ENCODE peak calls at places on chromosome 18, in eight cellular contexts. O, F, N, C, B, L, X and W are unnamed samples.
A peak's percentile ranks its signal among the peaks of the same experiment; 100 is the strongest.

GRCh38 chr18:75678662-75679061 is 251.2 kb upstream of the SMIM21 start:
- DNase-seq in O (no peak), F (no peak), N (no peak), C (no peak), B (no peak), L (no peak), X (no peak), W (no peak)

GRCh38 chr18:54052732-54053131 is 171.7 kb downstream of the MBD2 start:
- DNase-seq in O (no peak), F (no peak), N (no peak), C (no peak), B (no peak), L (no peak), X (no peak), W (no peak)

GRCh38 chr18:64639536-64639935 is 490.6 kb upstream of the LINC00305 start:
- DNase-seq in O (no peak), F (no peak), N (no peak), C (no peak), B (no peak), L (no peak), X (no peak), W (no peak)

GRCh38 chr18:35458677-35459441 is 38.9 kb downstream of the INO80C start:
- DNase-seq in O (peak; percentile 34), F (peak; percentile 89), N (peak; percentile 86), C (peak; percentile 43), B (peak; percentile 98), L (peak; percentile 20), X (peak; percentile 25), W (no peak)

GRCh38 chr18:48832961-48833700 is 117.6 kb downstream of the SMAD7 start:
- DNase-seq in O (peak; percentile 84), F (no peak), N (no peak), C (peak; percentile 19), B (no peak), L (no peak), X (no peak), W (peak; percentile 69)

GRCh38 chr18:37520508-37520907 is 45.1 kb downstream of the CELF4 start:
- DNase-seq in O (no peak), F (no peak), N (no peak), C (no peak), B (no peak), L (no peak), X (no peak), W (no peak)

GRCh38 chr18:8747440-8747937 is 42.1 kb downstream of the MTCL1 start:
- DNase-seq in O (no peak), F (no peak), N (no peak), C (no peak), B (peak; percentile 74), L (no peak), X (no peak), W (no peak)

GRCh38 chr18:37230762-37231161 is 334.8 kb downstream of the CELF4 start:
- DNase-seq in O (no peak), F (no peak), N (no peak), C (no peak), B (no peak), L (no peak), X (no peak), W (no peak)

GRCh38 chr18:39622431-39622830 is 2056.8 kb upstream of the CELF4 start:
- DNase-seq in O (no peak), F (no peak), N (no peak), C (no peak), B (no peak), L (no peak), X (no peak), W (no peak)

GRCh38 chr18:70220628-70221027 is 15.1 kb upstream of the RTTN start:
- DNase-seq in O (no peak), F (no peak), N (no peak), C (no peak), B (no peak), L (no peak), X (no peak), W (no peak)

GRCh38 chr18:46070683-46071614 is 1.1 kb downstream of the PSTPIP2 start:
- DNase-seq in O (no peak), F (no peak), N (no peak), C (no peak), B (no peak), L (no peak), X (no peak), W (peak; percentile 58)

GRCh38 chr18:31657823-31658669 is 26.3 kb downstream of the B4GALT6 start:
- DNase-seq in O (no peak), F (no peak), N (no peak), C (no peak), B (no peak), L (peak; percentile 95), X (no peak), W (peak; percentile 76)

GRCh38 chr18:21826196-21826595 is 85.6 kb downstream of the MIB1 start:
- DNase-seq in O (no peak), F (no peak), N (no peak), C (no peak), B (peak; percentile 71), L (no peak), X (no peak), W (no peak)

GRCh38 chr18:13500227-13500865 is 226.0 kb downstream of the FAM210A start:
- DNase-seq in O (no peak), F (no peak), N (peak; percentile 8), C (no peak), B (peak; percentile 83), L (no peak), X (peak; percentile 59), W (no peak)

GRCh38 chr18:76909418-76909817 is 87.1 kb downstream of the ZNF236 start:
- DNase-seq in O (no peak), F (no peak), N (no peak), C (no peak), B (no peak), L (no peak), X (no peak), W (no peak)

GRCh38 chr18:2657788-2658458 is 2.4 kb downstream of the SMCHD1 start:
- DNase-seq in O (peak; percentile 45), F (no peak), N (peak; percentile 56), C (no peak), B (peak; percentile 87), L (no peak), X (no peak), W (peak; percentile 79)

GRCh38 chr18:51235011-51235789 is 37.7 kb upstream of the MEX3C start:
- DNase-seq in O (no peak), F (no peak), N (no peak), C (peak; percentile 55), B (no peak), L (no peak), X (no peak), W (peak; percentile 89)

GRCh38 chr18:45777393-45777792 is 48.1 kb upstream of the SIGLEC15 start:
- DNase-seq in O (no peak), F (no peak), N (no peak), C (no peak), B (no peak), L (no peak), X (no peak), W (no peak)

GRCh38 chr18:48395646-48396045 is 13.5 kb downstream of the ZBTB7C start:
- DNase-seq in O (no peak), F (no peak), N (no peak), C (no peak), B (no peak), L (no peak), X (no peak), W (no peak)

GRCh38 chr18:65409266-65409665 is 341.5 kb upstream of the CDH7 start:
- DNase-seq in O (no peak), F (no peak), N (no peak), C (no peak), B (no peak), L (no peak), X (no peak), W (no peak)

GRCh38 chr18:10067670-10068659 is 154.1 kb downstream of the VAPA start:
- DNase-seq in O (no peak), F (no peak), N (no peak), C (no peak), B (no peak), L (no peak), X (no peak), W (no peak)

GRCh38 chr18:75023473-75023872 is 185.5 kb downstream of the PTGR3 start:
- DNase-seq in O (no peak), F (no peak), N (no peak), C (no peak), B (no peak), L (no peak), X (no peak), W (no peak)

GRCh38 chr18:26863122-26863879 is 2.2 kb downstream of the AQP4 start:
- DNase-seq in O (no peak), F (no peak), N (no peak), C (peak; percentile 15), B (no peak), L (no peak), X (no peak), W (no peak)
- H3K4me3 ChIP-seq in O (peak overlapping the region; percentile 8), F (no peak overlapping the region), N (peak overlapping the region; percentile 50), C (peak overlapping the region; percentile 55), B (no peak overlapping the region), L (no peak overlapping the region), X (peak overlapping the region; percentile 26), W (no peak overlapping the region)

DNA sequence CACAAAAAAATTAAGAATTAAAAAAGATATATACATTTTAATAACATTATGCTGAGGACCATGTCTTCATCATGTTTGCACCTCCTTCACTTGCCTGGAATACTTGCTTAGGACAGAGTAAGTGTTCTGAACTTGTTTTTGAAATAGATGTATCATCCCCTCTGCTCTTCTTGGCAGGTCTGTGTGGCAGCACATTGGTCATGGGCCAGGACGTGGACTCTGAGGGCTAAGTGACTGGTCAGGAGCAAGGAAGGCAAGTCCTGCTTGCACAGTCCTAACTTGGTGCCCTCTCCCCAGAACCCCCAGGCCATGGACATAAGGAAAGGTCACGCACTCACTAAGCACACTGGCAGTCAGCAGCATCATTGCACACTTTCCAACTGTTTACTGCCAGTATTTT is 95.8 kb downstream of the PTPRM start:
- DNase-seq in O (no peak), F (no peak), N (no peak), C (no peak), B (no peak), L (no peak), X (no peak), W (no peak)
- TF ChIP-seq MAX in O (no peak), F (no peak), N (no peak), C (no peak), B (no peak), L (no peak), X (no peak), W (no peak)

DNA sequence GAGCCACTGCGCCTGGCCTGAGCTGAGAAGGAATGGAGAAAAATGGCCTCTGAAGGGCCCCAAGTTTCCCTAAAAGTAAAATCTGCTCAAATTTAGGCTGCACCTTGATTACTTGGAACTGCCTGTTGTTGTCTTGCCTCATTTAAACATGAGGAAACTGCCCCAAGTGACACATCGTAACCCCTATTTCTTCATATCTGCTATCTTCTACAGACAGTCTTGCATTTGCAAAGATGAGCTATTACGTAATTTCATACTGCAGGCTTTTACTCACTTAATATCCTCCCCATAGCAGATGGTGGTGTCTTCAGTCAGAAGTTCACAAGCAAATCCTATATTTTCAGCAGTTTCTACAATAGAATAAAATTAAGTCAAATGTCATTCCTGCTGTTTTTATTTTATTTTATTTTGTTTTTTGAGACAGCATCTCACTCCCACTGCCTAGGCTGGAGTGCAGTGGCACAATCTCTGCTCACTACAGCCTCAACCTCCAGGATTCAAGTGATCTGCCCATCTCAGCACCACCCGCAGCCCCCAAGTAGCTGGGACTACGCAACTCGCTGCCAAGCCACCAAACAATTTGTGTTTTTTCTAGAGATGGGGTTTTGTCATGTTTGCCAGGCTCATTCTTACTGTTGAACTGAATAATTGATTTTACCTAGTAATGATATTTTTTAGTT is 45.3 kb upstream of the NARS1 start:
- DNase-seq in O (no peak), F (peak; percentile 66), N (no peak), C (no peak), B (no peak), L (no peak), X (no peak), W (peak; percentile 93)
- TF ChIP-seq POLR2A in O (no peak), F (no peak), N (no peak), C (no peak), B (no peak), L (no peak), X (no peak), W (no peak)

GRCh38 chr18:62404881-62405280 is 79.8 kb downstream of the TNFRSF11A start:
- DNase-seq in O (no peak), F (no peak), N (no peak), C (no peak), B (no peak), L (no peak), X (no peak), W (no peak)
- H3K4me3 ChIP-seq in O (no peak overlapping the region), F (no peak overlapping the region), N (no peak overlapping the region), C (no peak overlapping the region), B (no peak overlapping the region), L (no peak overlapping the region), X (no peak overlapping the region), W (no peak overlapping the region)